ENCODE peak calls at places on chromosome 18, in seven cellular contexts. Z is RPMI8226, R is ureter, A is pons, X is left ventricle myocardium superior, H is GM23338, T is NCI-H1105 treated with DMSO at 0.1 percent for 48 hours. S is an unnamed sample.

GRCh38 chr18:37421349-37422080 is 144.1 kb downstream of the CELF4 start:
- DNase-seq in X (no peak), R (no peak), H (no peak), Z (no peak), T (no peak), A (no peak), S (no peak)

GRCh38 chr18:77056399-77057015 is 76.1 kb downstream of the MBP start:
- DNase-seq in T (no peak), X (peak), Z (no peak), H (no peak), R (no peak), A (no peak), S (no peak)

GRCh38 chr18:7329036-7329435 is 98.1 kb downstream of the LRRC30 start:
- DNase-seq in Z (no peak), X (no peak), T (no peak), A (no peak), R (no peak), H (no peak), S (no peak)

GRCh38 chr18:54453996-54454395 is 96.3 kb downstream of the C18orf54 start:
- DNase-seq in Z (no peak), T (no peak), X (no peak), A (no peak), R (no peak), H (no peak), S (no peak)

GRCh38 chr18:10213526-10213925 is 240.9 kb upstream of the APCDD1 start:
- DNase-seq in T (no peak), X (no peak), Z (peak), H (no peak), R (no peak), A (peak), S (peak)

GRCh38 chr18:78849046-78849445 is 130.6 kb upstream of the SALL3 start:
- DNase-seq in H (no peak), X (no peak), Z (no peak), T (no peak), A (no peak), R (no peak), S (no peak)

GRCh38 chr18:67232406-67232805 is 284.1 kb downstream of the DSEL start:
- DNase-seq in Z (no peak), T (no peak), R (no peak), H (peak), X (no peak), A (no peak), S (no peak)

GRCh38 chr18:27609221-27609620 is 424.1 kb upstream of the CHST9 start:
- DNase-seq in T (no peak), H (no peak), A (no peak), Z (no peak), R (no peak), X (no peak), S (no peak)

GRCh38 chr18:12336251-12336650 is 28.2 kb downstream of the TUBB6 start:
- DNase-seq in T (no peak), R (no peak), X (no peak), H (peak), A (no peak), Z (no peak), S (no peak)

GRCh38 chr18:72830109-72830508 is 37.7 kb downstream of the NETO1 start:
- DNase-seq in T (peak), X (peak), A (peak), H (peak), R (no peak), Z (peak), S (no peak)

GRCh38 chr18:10560457-10561045 is 34.7 kb downstream of the NAPG start:
- DNase-seq in Z (peak), X (peak), H (peak), T (peak), R (peak), A (peak), S (peak)

GRCh38 chr18:34870916-34871315 is 160.8 kb downstream of the DTNA start:
- DNase-seq in A (no peak), T (peak), R (no peak), X (no peak), Z (no peak), H (no peak), S (no peak)

GRCh38 chr18:76621184-76621583 is 126.1 kb upstream of the ZNF516 start:
- DNase-seq in H (peak), X (no peak), T (peak), A (no peak), R (no peak), Z (no peak), S (no peak)

GRCh38 chr18:37484893-37485834 is 80.4 kb downstream of the CELF4 start:
- DNase-seq in Z (peak), X (peak), A (no peak), T (peak), R (no peak), H (peak), S (no peak)

GRCh38 chr18:3248062-3248669 is 565 bp downstream of the MYL12A start:
- DNase-seq in A (peak), X (no peak), Z (peak), T (no peak), H (peak), R (no peak), S (no peak)

GRCh38 chr18:48901145-48902022 is 49.4 kb downstream of the SMAD7 start:
- DNase-seq in X (no peak), A (no peak), R (no peak), T (no peak), Z (no peak), H (no peak), S (no peak)

GRCh38 chr18:59142274-59142673 is 2.6 kb downstream of the SEC11C start:
- DNase-seq in A (peak), R (no peak), X (no peak), T (no peak), H (no peak), Z (peak), S (no peak)